ENCODE peak calls at places on chromosomes 2 and 18, in six cellular contexts. R is breast epithelium, H is body of pancreas, L is PC-3, B is cardiac muscle cell, Y is sigmoid colon. X is an unnamed sample.

GRCh38 chr2:234963785-234964615 is 12.2 kb downstream of the SH3BP4 start:
- DNase-seq in R (peak; percentile 50), H (peak; percentile 79), L (peak; percentile 91), B (peak; percentile 81), Y (peak; percentile 89), X (no peak)

GRCh38 chr2:226548706-226549105 is 250.9 kb downstream of the IRS1 start:
- DNase-seq in R (no peak), H (no peak), L (no peak), B (peak; percentile 36), Y (no peak), X (no peak)

GRCh38 chr2:1771626-1772280 is 27.4 kb upstream of the PXDN start:
- DNase-seq in R (no peak), H (no peak), L (no peak), B (no peak), Y (no peak), X (no peak)

GRCh38 chr2:112579280-112579679 is 5.1 kb upstream of the CHCHD5 start:
- DNase-seq in R (no peak), H (no peak), L (peak; percentile 95), B (peak; percentile 86), Y (no peak), X (no peak)

GRCh38 chr2:174442546-174443510 is 44.0 kb downstream of the GPR155 start:
- DNase-seq in R (no peak), H (no peak), L (peak; percentile 89), B (peak; percentile 85), Y (no peak), X (no peak)

GRCh38 chr2:148875387-148876051 is 492 bp downstream of the KIF5C start:
- DNase-seq in R (no peak), H (no peak), L (no peak), B (no peak), Y (no peak), X (no peak)

GRCh38 chr18:37533647-37534565 is 31.7 kb downstream of the CELF4 start:
- DNase-seq in R (no peak), H (no peak), L (no peak), B (no peak), Y (no peak), X (no peak)

GRCh38 chr2:27322301-27322765 is 564 bp downstream of the MPV17 start:
- DNase-seq in R (no peak), H (peak; percentile 32), L (peak; percentile 4), B (no peak), Y (no peak), X (no peak)

GRCh38 chr2:88199912-88200682 is 30.0 kb downstream of the THNSL2 start:
- DNase-seq in R (no peak), H (peak; percentile 28), L (no peak), B (peak; percentile 12), Y (no peak), X (peak; percentile 88)

GRCh38 chr2:15840173-15840572 is 100.2 kb upstream of the MYCN start:
- DNase-seq in R (no peak), H (no peak), L (peak; percentile 56), B (peak; percentile 2), Y (no peak), X (no peak)

GRCh38 chr2:208012449-208012848 is 12.9 kb downstream of the PLEKHM3 start:
- DNase-seq in R (no peak), H (no peak), L (no peak), B (no peak), Y (no peak), X (no peak)

GRCh38 chr18:25518716-25519053 is 166.7 kb upstream of the ZNF521 start:
- DNase-seq in R (no peak), H (no peak), L (no peak), B (no peak), Y (no peak), X (no peak)

GRCh38 chr2:130183500-130184373 is 1.7 kb downstream of the MZT2B start:
- DNase-seq in R (no peak), H (peak; percentile 21), L (no peak), B (peak; percentile 56), Y (peak; percentile 78), X (no peak)

GRCh38 chr2:235937936-235938335 is 230.2 kb downstream of the GBX2 start:
- DNase-seq in R (peak; percentile 43), H (no peak), L (no peak), B (no peak), Y (peak; percentile 40), X (no peak)

GRCh38 chr2:239319261-239319661 is 81.6 kb downstream of the HDAC4 start:
- DNase-seq in R (peak; percentile 54), H (peak; percentile 61), L (peak; percentile 69), B (no peak), Y (peak; percentile 82), X (peak; percentile 59)

GRCh38 chr2:196171946-196172345 is 568 bp upstream of the STK17B start:
- DNase-seq in R (no peak), H (no peak), L (no peak), B (peak; percentile 11), Y (no peak), X (no peak)

GRCh38 chr2:105361132-105361889 is 24.0 kb downstream of the C2orf49 start:
- DNase-seq in R (no peak), H (no peak), L (no peak), B (no peak), Y (no peak), X (no peak)

GRCh38 chr2:240933966-240934700 is 28.0 kb downstream of the CROCC2 start:
- DNase-seq in R (peak; percentile 44), H (peak; percentile 10), L (no peak), B (no peak), Y (peak; percentile 47), X (peak; percentile 60)

GRCh38 chr18:10453885-10454772 is at the start of gene APCDD1:
- DNase-seq in R (peak; percentile 63), H (peak; percentile 72), L (no peak), B (peak; percentile 80), Y (peak; percentile 86), X (peak; percentile 87)

GRCh38 chr18:10454800-10455550 is 540 bp downstream of the APCDD1 start:
- DNase-seq in R (no peak), H (peak; percentile 52), L (no peak), B (peak; percentile 36), Y (no peak), X (peak; percentile 84)

GRCh38 chr18:10455726-10456453 is 1.5 kb downstream of the APCDD1 start:
- DNase-seq in R (no peak), H (peak; percentile 40), L (no peak), B (no peak), Y (no peak), X (no peak)

GRCh38 chr18:10450986-10451385 is 3.4 kb upstream of the APCDD1 start:
- DNase-seq in R (no peak), H (no peak), L (no peak), B (no peak), Y (no peak), X (no peak)

GRCh38 chr18:10453261-10453884 is 1.1 kb upstream of the APCDD1 start:
- DNase-seq in R (no peak), H (no peak), L (no peak), B (peak; percentile 67), Y (no peak), X (no peak)
- H3K27me3 ChIP-seq in R (no peaks in the 10 kb centered on the region), H (no peaks in the 10 kb centered on the region), L (peaks cover 94% of the 10 kb centered on the region), B (peaks cover 12% of the 10 kb centered on the region), Y (peaks cover 46% of the 10 kb centered on the region), X (peaks cover 53% of the 10 kb centered on the region)

DNA sequence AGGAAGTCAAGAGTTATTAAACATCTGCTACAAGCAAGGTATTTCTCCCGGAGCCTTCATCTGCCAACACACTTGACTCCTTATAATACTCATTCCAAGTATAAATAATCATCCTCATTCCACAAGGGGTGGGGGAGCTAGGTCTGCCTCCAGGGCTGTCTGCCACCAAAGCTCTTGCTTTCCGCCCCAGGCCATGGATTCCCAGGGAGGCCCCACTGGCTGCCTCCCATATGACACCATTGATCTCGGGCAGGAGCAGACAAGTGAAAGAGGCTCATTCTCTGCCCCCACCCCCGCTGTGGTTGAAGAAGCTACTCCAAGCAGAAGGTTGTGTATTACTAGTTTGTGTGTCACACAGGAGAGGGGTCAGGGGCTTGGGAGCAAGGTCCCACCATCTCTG is 99.5 kb downstream of the MRO start:
- DNase-seq in R (no peak), H (no peak), L (no peak), B (no peak), Y (no peak), X (no peak)
- H3K27me3 ChIP-seq in R (no peaks in the 10 kb centered on the region), H (no peaks in the 10 kb centered on the region), L (no peaks in the 10 kb centered on the region), B (no peaks in the 10 kb centered on the region), Y (no peaks in the 10 kb centered on the region), X (no peaks in the 10 kb centered on the region)

GRCh38 chr18:57801379-57802165 is 1.5 kb downstream of the ATP8B1 start:
- DNase-seq in R (peak; percentile 54), H (peak; percentile 42), L (peak; percentile 22), B (no peak), Y (no peak), X (no peak)
- H3K27me3 ChIP-seq in R (no peaks in the 10 kb centered on the region), H (no peaks in the 10 kb centered on the region), L (no peaks in the 10 kb centered on the region), B (peaks cover 81% of the 10 kb centered on the region), Y (peaks cover 6% of the 10 kb centered on the region), X (no peaks in the 10 kb centered on the region)

DNA sequence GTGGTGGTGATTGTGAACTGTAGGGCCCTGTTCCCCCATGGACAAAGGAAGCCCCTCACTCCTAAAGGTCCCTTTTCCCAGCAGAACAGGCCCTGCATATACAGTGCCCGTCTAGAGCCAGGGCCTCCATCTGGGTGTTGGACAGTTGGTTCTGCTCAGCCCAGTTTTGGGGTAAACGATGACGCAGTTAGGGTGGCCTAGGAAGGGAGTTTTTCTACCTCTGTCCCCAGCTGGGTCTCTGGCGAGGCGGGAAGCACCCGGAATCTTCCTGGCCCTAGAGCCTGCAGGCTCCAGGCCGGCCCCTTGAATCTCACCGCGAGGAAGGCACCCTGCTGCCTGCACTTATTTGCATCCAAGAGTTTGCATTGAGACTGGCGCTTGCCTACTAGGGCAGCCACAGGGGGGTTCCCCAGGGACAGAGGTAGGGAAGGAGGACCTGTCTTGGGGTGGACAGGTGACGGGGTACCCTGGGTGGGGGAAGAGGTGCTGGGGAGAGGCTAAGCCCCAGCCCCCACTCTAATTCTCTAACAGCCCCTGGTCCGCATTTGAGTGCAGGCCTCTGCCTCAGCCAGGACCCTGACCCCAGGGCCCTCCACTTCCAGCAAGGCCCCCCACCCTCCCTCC is 514 bp upstream of the MTA3 start:
- DNase-seq in R (peak; percentile 53), H (peak; percentile 38), L (no peak), B (peak; percentile 22), Y (peak; percentile 73), X (peak; percentile 49)
- H3K27me3 ChIP-seq in R (no peaks in the 10 kb centered on the region), H (no peaks in the 10 kb centered on the region), L (no peaks in the 10 kb centered on the region), B (no peaks in the 10 kb centered on the region), Y (no peaks in the 10 kb centered on the region), X (no peaks in the 10 kb centered on the region)

GRCh38 chr2:121949271-121949670 is 193.8 kb downstream of the TSN start:
- DNase-seq in R (no peak), H (no peak), L (no peak), B (no peak), Y (no peak), X (no peak)
- H3K27me3 ChIP-seq in R (no peaks in the 10 kb centered on the region), H (no peaks in the 10 kb centered on the region), L (peaks cover 24% of the 10 kb centered on the region), B (no peaks in the 10 kb centered on the region), Y (no peaks in the 10 kb centered on the region), X (no peaks in the 10 kb centered on the region)